ENCODE peak calls at places on chromosomes 16 and 17, in seven cellular contexts. H, J, M, G, N, S and I are unnamed samples.
A peak's percentile ranks its signal among the peaks of the same experiment; 100 is the strongest.

GRCh38 chr17:82315703-82316358 is 1.6 kb downstream of the CD7 start:
- DNase-seq in H (no peak), J (no peak), M (peak; percentile 62), G (peak; percentile 46), N (no peak), S (no peak), I (no peak)

GRCh38 chr17:73343168-73343634 is 31.4 kb upstream of the CDC42EP4 start:
- DNase-seq in H (no peak), J (no peak), M (no peak), G (no peak), N (peak; percentile 90), S (peak; percentile 53), I (peak; percentile 93)

GRCh38 chr17:47317119-47317518 is 6.6 kb upstream of the EFCAB13 start:
- DNase-seq in H (no peak), J (no peak), M (no peak), G (no peak), N (no peak), S (no peak), I (no peak)

GRCh38 chr16:89633064-89633631 is 19.7 kb downstream of the DPEP1 start:
- DNase-seq in H (no peak), J (peak; percentile 21), M (no peak), G (no peak), N (no peak), S (no peak), I (no peak)

GRCh38 chr17:43994272-43995149 is 9.9 kb upstream of the NAGS start:
- DNase-seq in H (peak; percentile 88), J (no peak), M (peak; percentile 63), G (peak; percentile 51), N (peak; percentile 60), S (peak; percentile 77), I (peak; percentile 95)

GRCh38 chr17:72699566-72699965 is 392.9 kb downstream of the SLC39A11 start:
- DNase-seq in H (no peak), J (no peak), M (no peak), G (no peak), N (no peak), S (no peak), I (no peak)

GRCh38 chr16:52294660-52295059 is 252.3 kb downstream of the TOX3 start:
- DNase-seq in H (no peak), J (no peak), M (no peak), G (no peak), N (no peak), S (no peak), I (no peak)

GRCh38 chr17:57555636-57556175 is 189.4 kb downstream of the CCDC182 start:
- DNase-seq in H (no peak), J (no peak), M (no peak), G (no peak), N (no peak), S (no peak), I (no peak)